ENCODE peak calls at places on chromosomes 12 and 14, in six cellular contexts. One of them, this sample, is unnamed.
A peak's percentile ranks its signal among the peaks of the same experiment; 100 is the strongest.

GRCh38 chr14:91892918-91893527 is 25.7 kb upstream of the TC2N start:
- DNase-seq in fibroblast of mammary gland: no peak
- DNase-seq in GM12865: peak; percentile 43
- DNase-seq in foreskin keratinocyte: no peak
- DNase-seq in left ventricle myocardium inferior: no peak
- DNase-seq in A549: peak; percentile 38
- DNase-seq in this sample: peak; percentile 24

GRCh38 chr12:120998435-120998834 is 17.9 kb downstream of the C12orf43 start:
- DNase-seq in GM12865: no peak
- DNase-seq in foreskin keratinocyte: no peak
- DNase-seq in A549: no peak
- DNase-seq in fibroblast of mammary gland: no peak
- DNase-seq in left ventricle myocardium inferior: no peak
- DNase-seq in this sample: no peak

GRCh38 chr12:78530065-78530765 is 334.4 kb upstream of the SYT1 start:
- DNase-seq in fibroblast of mammary gland: peak; percentile 85
- DNase-seq in GM12865: no peak
- DNase-seq in foreskin keratinocyte: peak; percentile 18
- DNase-seq in left ventricle myocardium inferior: no peak
- DNase-seq in A549: no peak
- DNase-seq in this sample: no peak

GRCh38 chr12:91627225-91627624 is 444.6 kb upstream of the DCN start:
- DNase-seq in A549: no peak
- DNase-seq in foreskin keratinocyte: peak; percentile 59
- DNase-seq in left ventricle myocardium inferior: no peak
- DNase-seq in fibroblast of mammary gland: no peak
- DNase-seq in GM12865: no peak
- DNase-seq in this sample: no peak

GRCh38 chr12:109591041-109591440 is 17.4 kb downstream of the MVK start:
- DNase-seq in foreskin keratinocyte: no peak
- DNase-seq in fibroblast of mammary gland: no peak
- DNase-seq in GM12865: no peak
- DNase-seq in left ventricle myocardium inferior: no peak
- DNase-seq in A549: no peak
- DNase-seq in this sample: no peak

GRCh38 chr12:76874491-76875190 is 4.2 kb downstream of the CSRP2 start:
- DNase-seq in fibroblast of mammary gland: no peak
- DNase-seq in A549: no peak
- DNase-seq in left ventricle myocardium inferior: no peak
- DNase-seq in GM12865: no peak
- DNase-seq in foreskin keratinocyte: no peak
- DNase-seq in this sample: no peak

GRCh38 chr12:1779783-1780182 is 40.6 kb upstream of the LRTM2 start:
- DNase-seq in left ventricle myocardium inferior: no peak
- DNase-seq in GM12865: no peak
- DNase-seq in foreskin keratinocyte: no peak
- DNase-seq in A549: no peak
- DNase-seq in fibroblast of mammary gland: peak; percentile 66
- DNase-seq in this sample: no peak

GRCh38 chr12:78208106-78208505 is 377.4 kb downstream of the NAV3 start:
- DNase-seq in A549: no peak
- DNase-seq in left ventricle myocardium inferior: no peak
- DNase-seq in fibroblast of mammary gland: peak; percentile 84
- DNase-seq in foreskin keratinocyte: no peak
- DNase-seq in GM12865: no peak
- DNase-seq in this sample: no peak

GRCh38 chr12:4817813-4818212 is 91.9 kb upstream of the KCNA1 start:
- DNase-seq in fibroblast of mammary gland: no peak
- DNase-seq in GM12865: no peak
- DNase-seq in foreskin keratinocyte: no peak
- DNase-seq in left ventricle myocardium inferior: peak; percentile 33
- DNase-seq in A549: no peak
- DNase-seq in this sample: no peak

GRCh38 chr14:23512156-23512555 is 39.4 kb downstream of the ZFHX2 start:
- DNase-seq in left ventricle myocardium inferior: no peak
- DNase-seq in A549: no peak
- DNase-seq in foreskin keratinocyte: no peak
- DNase-seq in GM12865: no peak
- DNase-seq in fibroblast of mammary gland: no peak
- DNase-seq in this sample: peak; percentile 41

GRCh38 chr12:111166779-111167540 is 201.9 kb downstream of the PHETA1 start:
- DNase-seq in left ventricle myocardium inferior: peak; percentile 73
- DNase-seq in fibroblast of mammary gland: no peak
- DNase-seq in A549: no peak
- DNase-seq in GM12865: no peak
- DNase-seq in foreskin keratinocyte: no peak
- DNase-seq in this sample: no peak

GRCh38 chr14:72998252-72998903 is 28.5 kb downstream of the ZFYVE1 start:
- DNase-seq in left ventricle myocardium inferior: no peak
- DNase-seq in fibroblast of mammary gland: no peak
- DNase-seq in foreskin keratinocyte: no peak
- DNase-seq in GM12865: no peak
- DNase-seq in A549: no peak
- DNase-seq in this sample: no peak

GRCh38 chr14:100775351-100775830 is 48.7 kb downstream of the DLK1 start:
- DNase-seq in fibroblast of mammary gland: no peak
- DNase-seq in GM12865: no peak
- DNase-seq in foreskin keratinocyte: no peak
- DNase-seq in left ventricle myocardium inferior: no peak
- DNase-seq in A549: no peak
- DNase-seq in this sample: no peak

GRCh38 chr14:100776681-100777365 is 49.1 kb upstream of the MEG3 start:
- DNase-seq in left ventricle myocardium inferior: no peak
- DNase-seq in foreskin keratinocyte: no peak
- DNase-seq in GM12865: no peak
- DNase-seq in fibroblast of mammary gland: no peak
- DNase-seq in A549: no peak
- DNase-seq in this sample: no peak

GRCh38 chr14:100774164-100774537 is 47.5 kb downstream of the DLK1 start:
- DNase-seq in left ventricle myocardium inferior: no peak
- DNase-seq in GM12865: no peak
- DNase-seq in A549: no peak
- DNase-seq in fibroblast of mammary gland: no peak
- DNase-seq in foreskin keratinocyte: no peak
- DNase-seq in this sample: no peak

GRCh38 chr14:100777366-100778077 is 48.4 kb upstream of the MEG3 start:
- DNase-seq in fibroblast of mammary gland: no peak
- DNase-seq in A549: no peak
- DNase-seq in left ventricle myocardium inferior: no peak
- DNase-seq in foreskin keratinocyte: no peak
- DNase-seq in GM12865: no peak
- DNase-seq in this sample: no peak

DNA sequence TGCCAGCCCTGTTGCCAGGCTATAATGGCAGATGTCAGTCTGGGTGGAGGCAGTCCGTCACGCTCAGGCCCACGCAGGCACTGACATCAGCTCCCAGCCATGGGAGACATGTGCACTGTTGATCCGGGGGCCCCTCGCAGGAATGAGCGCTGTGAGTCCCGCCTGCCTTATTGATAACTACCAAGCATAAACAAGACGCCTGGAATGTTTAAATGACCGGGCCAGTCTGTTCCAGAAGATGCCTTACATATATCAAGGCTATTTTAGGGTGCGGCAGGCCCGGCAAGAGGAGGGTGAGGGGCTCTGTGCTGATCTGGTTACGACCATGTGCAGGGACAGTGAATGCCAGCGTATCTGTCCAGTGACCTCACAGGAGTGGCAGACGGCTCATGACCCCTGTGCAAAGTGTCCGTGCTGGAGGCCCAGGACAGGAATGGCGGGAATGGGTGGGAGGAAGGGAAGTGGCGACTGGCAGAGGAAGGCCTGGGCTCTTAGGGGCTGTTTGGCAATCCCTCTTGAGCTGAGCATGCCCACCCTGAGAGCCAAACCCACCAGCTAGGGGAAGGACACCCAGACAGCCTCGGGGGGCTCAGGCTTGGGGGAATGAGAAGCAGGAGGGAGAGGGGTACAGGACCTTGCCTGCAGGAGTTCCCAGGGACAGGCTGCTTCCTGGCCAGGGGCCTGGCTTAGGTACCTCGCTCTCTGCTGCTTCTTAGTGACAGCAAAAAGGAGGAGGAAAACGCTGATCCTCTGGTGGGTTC is 49.3 kb downstream of the DLK1 start:
- DNase-seq in foreskin keratinocyte: no peak
- DNase-seq in A549: no peak
- DNase-seq in left ventricle myocardium inferior: no peak
- DNase-seq in GM12865: no peak
- DNase-seq in fibroblast of mammary gland: no peak
- DNase-seq in this sample: no peak
- TF ChIP-seq CTCF in foreskin keratinocyte: no peak
- TF ChIP-seq CTCF in A549: no peak
- TF ChIP-seq CTCF in left ventricle myocardium inferior: no peak
- TF ChIP-seq CTCF in GM12865: no peak
- TF ChIP-seq CTCF in fibroblast of mammary gland: no peak
- TF ChIP-seq CTCF in this sample: no peak

GRCh38 chr12:130835011-130835410 is 4.0 kb downstream of the STX2 start:
- DNase-seq in GM12865: no peak
- DNase-seq in left ventricle myocardium inferior: no peak
- DNase-seq in foreskin keratinocyte: no peak
- DNase-seq in A549: no peak
- DNase-seq in fibroblast of mammary gland: no peak
- DNase-seq in this sample: peak; percentile 24

GRCh38 chr12:130838951-130839769 is at the start of gene STX2:
- DNase-seq in GM12865: peak; percentile 85
- DNase-seq in foreskin keratinocyte: peak; percentile 50
- DNase-seq in A549: peak; percentile 82
- DNase-seq in left ventricle myocardium inferior: peak; percentile 90
- DNase-seq in fibroblast of mammary gland: peak; percentile 75
- DNase-seq in this sample: peak; percentile 83

GRCh38 chr12:130838284-130838950 is 633 bp downstream of the STX2 start:
- DNase-seq in fibroblast of mammary gland: no peak
- DNase-seq in left ventricle myocardium inferior: no peak
- DNase-seq in A549: peak; percentile 25
- DNase-seq in GM12865: peak; percentile 29
- DNase-seq in foreskin keratinocyte: no peak
- DNase-seq in this sample: peak; percentile 37

GRCh38 chr12:130835436-130835835 is 3.6 kb downstream of the STX2 start:
- DNase-seq in foreskin keratinocyte: no peak
- DNase-seq in A549: no peak
- DNase-seq in GM12865: no peak
- DNase-seq in fibroblast of mammary gland: no peak
- DNase-seq in left ventricle myocardium inferior: no peak
- DNase-seq in this sample: no peak

GRCh38 chr12:130839770-130840355 is 813 bp upstream of the STX2 start:
- DNase-seq in fibroblast of mammary gland: no peak
- DNase-seq in GM12865: no peak
- DNase-seq in left ventricle myocardium inferior: no peak
- DNase-seq in foreskin keratinocyte: no peak
- DNase-seq in A549: no peak
- DNase-seq in this sample: no peak
- TF ChIP-seq CTCF in fibroblast of mammary gland: no peak
- TF ChIP-seq CTCF in GM12865: no peak
- TF ChIP-seq CTCF in left ventricle myocardium inferior: no peak
- TF ChIP-seq CTCF in foreskin keratinocyte: no peak
- TF ChIP-seq CTCF in A549: no peak
- TF ChIP-seq CTCF in this sample: no peak

DNA sequence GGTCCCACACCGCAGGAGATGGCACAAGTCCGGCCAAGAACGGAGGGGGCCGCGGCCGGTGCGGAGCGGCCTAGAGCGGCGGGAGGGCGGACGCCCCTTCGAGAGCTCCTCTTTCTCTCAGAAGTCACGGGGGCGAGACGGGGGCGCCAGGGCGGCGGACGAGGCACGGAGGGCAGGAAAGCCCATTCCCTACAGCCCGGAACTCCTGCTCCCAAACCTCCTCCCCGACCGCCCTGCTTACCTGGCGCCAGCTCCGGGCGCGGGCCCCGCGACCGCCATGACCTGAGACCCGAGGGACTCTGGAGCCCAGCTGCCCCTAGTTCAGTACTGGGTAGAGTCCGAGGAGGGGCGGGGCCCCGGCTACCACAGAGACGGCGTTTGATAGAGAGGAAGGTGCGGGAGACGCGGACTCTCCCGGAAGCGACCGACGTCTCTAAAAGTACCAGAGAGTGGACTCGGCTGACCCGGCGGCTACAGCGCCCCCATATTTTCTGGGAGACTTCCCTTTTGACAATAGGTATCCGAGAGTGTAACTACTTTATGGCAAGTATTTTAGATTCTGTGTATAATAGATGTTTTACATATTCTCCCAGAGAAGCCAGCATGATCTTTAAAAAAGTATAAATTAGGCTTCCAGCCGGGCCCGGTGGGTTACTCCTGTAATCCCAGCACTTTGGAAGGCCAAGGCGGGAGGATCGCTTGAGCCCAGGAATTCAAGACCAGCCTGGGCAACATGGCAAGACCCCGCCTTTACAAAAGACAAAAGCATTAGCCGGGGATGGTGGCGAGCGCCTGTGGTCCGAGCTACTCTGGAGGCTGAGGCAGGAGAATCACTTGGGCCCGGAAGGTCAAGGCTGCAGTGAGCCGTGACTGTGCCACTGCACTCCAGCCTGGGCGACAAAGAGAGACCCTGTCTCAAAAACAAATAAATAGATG is at the start of gene ABCD4:
- DNase-seq in left ventricle myocardium inferior: peak; percentile 95
- DNase-seq in foreskin keratinocyte: peak; percentile 65
- DNase-seq in fibroblast of mammary gland: peak; percentile 88
- DNase-seq in A549: peak; percentile 85
- DNase-seq in GM12865: peak; percentile 96
- DNase-seq in this sample: peak; percentile 94
- TF ChIP-seq CTCF in left ventricle myocardium inferior: peak; percentile 53
- TF ChIP-seq CTCF in foreskin keratinocyte: peak; percentile 91
- TF ChIP-seq CTCF in fibroblast of mammary gland: peak; percentile 30
- TF ChIP-seq CTCF in A549: peak; percentile 83
- TF ChIP-seq CTCF in GM12865: peak; percentile 59
- TF ChIP-seq CTCF in this sample: peak; percentile 45

GRCh38 chr12:19646599-19646998 is 207.3 kb downstream of the AEBP2 start:
- DNase-seq in foreskin keratinocyte: no peak
- DNase-seq in A549: no peak
- DNase-seq in fibroblast of mammary gland: no peak
- DNase-seq in left ventricle myocardium inferior: no peak
- DNase-seq in GM12865: peak; percentile 13
- DNase-seq in this sample: no peak

GRCh38 chr12:19641235-19642080 is 202.2 kb downstream of the AEBP2 start:
- DNase-seq in left ventricle myocardium inferior: no peak
- DNase-seq in GM12865: no peak
- DNase-seq in A549: no peak
- DNase-seq in foreskin keratinocyte: no peak
- DNase-seq in fibroblast of mammary gland: peak; percentile 47
- DNase-seq in this sample: no peak

GRCh38 chr12:19645823-19646222 is 206.5 kb downstream of the AEBP2 start:
- DNase-seq in A549: no peak
- DNase-seq in fibroblast of mammary gland: no peak
- DNase-seq in GM12865: no peak
- DNase-seq in foreskin keratinocyte: no peak
- DNase-seq in left ventricle myocardium inferior: no peak
- DNase-seq in this sample: no peak

GRCh38 chr12:19642305-19642704 is 203.0 kb downstream of the AEBP2 start:
- DNase-seq in A549: no peak
- DNase-seq in left ventricle myocardium inferior: no peak
- DNase-seq in fibroblast of mammary gland: no peak
- DNase-seq in GM12865: no peak
- DNase-seq in foreskin keratinocyte: no peak
- DNase-seq in this sample: no peak

DNA sequence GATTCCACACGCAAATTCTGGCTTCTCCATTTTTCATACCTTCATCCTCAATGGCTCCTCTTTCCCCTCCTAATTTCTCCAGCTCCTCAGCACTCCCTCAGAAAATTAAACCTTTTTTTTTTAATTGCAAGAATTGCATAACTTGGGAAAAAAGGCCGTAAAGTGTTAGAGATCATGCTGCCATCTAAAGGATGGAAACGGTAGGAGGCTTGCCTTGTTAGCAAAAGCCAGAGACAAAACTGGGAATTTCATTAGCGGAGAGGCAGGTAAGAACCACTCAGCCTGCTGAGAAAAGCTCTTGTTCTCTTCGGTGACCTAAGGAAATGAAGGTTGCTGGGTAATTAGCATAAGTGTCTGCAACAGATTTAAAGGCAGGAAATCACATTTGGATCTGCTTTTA is 204.3 kb downstream of the AEBP2 start:
- DNase-seq in fibroblast of mammary gland: peak; percentile 67
- DNase-seq in A549: peak; percentile 16
- DNase-seq in GM12865: no peak
- DNase-seq in left ventricle myocardium inferior: no peak
- DNase-seq in foreskin keratinocyte: peak; percentile 27
- DNase-seq in this sample: no peak
- TF ChIP-seq CTCF in fibroblast of mammary gland: peak; percentile 70
- TF ChIP-seq CTCF in A549: peak; percentile 54
- TF ChIP-seq CTCF in GM12865: no peak
- TF ChIP-seq CTCF in left ventricle myocardium inferior: peak; percentile 65
- TF ChIP-seq CTCF in foreskin keratinocyte: peak; percentile 76
- TF ChIP-seq CTCF in this sample: no peak